ENCODE peak calls at places on chromosomes 5 and 9, in five cellular contexts. E, H, R, Q and M are unnamed samples.

GRCh38 chr9:89254773-89255125 is 56.2 kb upstream of the CKS2 start:
- DNase-seq in E (no peak), R (no peak), H (no peak), Q (no peak), M (no peak)

GRCh38 chr9:89281106-89281505 is 29.9 kb upstream of the CKS2 start:
- DNase-seq in Q (no peak), H (no peak), E (no peak), R (no peak), M (no peak)

GRCh38 chr9:83538172-83538889 is at the start of gene FRMD3:
- DNase-seq in R (no peak), Q (peak; percentile 16), H (peak; percentile 56), E (peak; percentile 29), M (peak; percentile 68)

GRCh38 chr5:27590503-27590902 is 552.1 kb upstream of the CDH9 start:
- DNase-seq in R (no peak), E (no peak), H (no peak), Q (no peak), M (no peak)

GRCh38 chr9:84438391-84438790 is 97.8 kb upstream of the SLC28A3 start:
- DNase-seq in R (no peak), E (no peak), H (no peak), Q (no peak), M (no peak)

GRCh38 chr5:1312206-1312605 is 17.3 kb upstream of the TERT start:
- DNase-seq in Q (no peak), E (no peak), R (no peak), H (no peak), M (no peak)

GRCh38 chr5:139385061-139385889 is 2.2 kb upstream of the SLC23A1 start:
- DNase-seq in E (no peak), R (no peak), Q (no peak), H (peak; percentile 35), M (no peak)

GRCh38 chr5:155978805-155979204 is 348.2 kb upstream of the SGCD start:
- DNase-seq in H (no peak), R (no peak), Q (no peak), E (no peak), M (no peak)

GRCh38 chr9:90451804-90452203 is 190.8 kb downstream of the DIRAS2 start:
- DNase-seq in R (no peak), H (no peak), Q (no peak), E (no peak), M (no peak)

GRCh38 chr9:35791321-35791921 is at the start of gene NPR2:
- DNase-seq in R (no peak), H (no peak), Q (peak; percentile 9), E (peak; percentile 39), M (no peak)

GRCh38 chr5:1280177-1281037 is 14.5 kb downstream of the TERT start:
- DNase-seq in R (no peak), E (no peak), H (no peak), Q (no peak), M (no peak)

GRCh38 chr5:71483355-71483754 is 27.9 kb downstream of the BDP1 start:
- DNase-seq in E (peak; percentile 86), R (no peak), H (peak; percentile 60), Q (peak; percentile 92), M (no peak)

GRCh38 chr5:6713274-6714181 is at the start of gene TENT4A:
- DNase-seq in H (no peak), R (peak; percentile 81), Q (no peak), E (no peak), M (no peak)

GRCh38 chr5:67093259-67093658 is 103.3 kb downstream of the CD180 start:
- DNase-seq in E (no peak), Q (no peak), H (no peak), R (no peak), M (no peak)

GRCh38 chr5:169389318-169389717 is 88.4 kb upstream of the SLIT3 start:
- DNase-seq in R (no peak), H (no peak), Q (no peak), E (no peak), M (no peak)

GRCh38 chr5:165325201-165325600 is 1819.8 kb downstream of the MAT2B start:
- DNase-seq in R (no peak), Q (peak; percentile 12), H (peak; percentile 88), E (peak; percentile 79), M (no peak)

GRCh38 chr5:159099049-159099760 is 511 bp downstream of the EBF1 start:
- DNase-seq in Q (peak; percentile 63), E (peak; percentile 57), H (peak; percentile 50), R (no peak), M (no peak)

GRCh38 chr9:130008577-130008976 is 34.4 kb downstream of the FNBP1 start:
- DNase-seq in E (no peak), H (no peak), R (no peak), Q (no peak), M (no peak)

GRCh38 chr5:61675015-61675692 is 343.1 kb downstream of the ZSWIM6 start:
- DNase-seq in Q (no peak), H (peak; percentile 18), E (no peak), R (no peak), M (peak; percentile 18)

GRCh38 chr5:96616801-96617200 is 45.4 kb upstream of the CAST start:
- DNase-seq in H (peak; percentile 71), E (no peak), R (no peak), Q (no peak), M (no peak)

GRCh38 chr5:2207966-2208544 is 325.3 kb upstream of the IRX4 start:
- DNase-seq in H (peak; percentile 8), Q (no peak), R (no peak), E (no peak), M (peak; percentile 16)

GRCh38 chr9:89149726-89150125 is 28.9 kb downstream of the SHC3 start:
- DNase-seq in Q (peak; percentile 82), E (peak; percentile 58), H (peak; percentile 65), R (no peak), M (no peak)

GRCh38 chr9:1208185-1208584 is 158.0 kb downstream of the DMRT2 start:
- DNase-seq in H (no peak), E (peak; percentile 39), R (no peak), Q (peak; percentile 60), M (no peak)

GRCh38 chr9:77922587-77922986 is 109.0 kb downstream of the GNAQ start:
- DNase-seq in H (no peak), R (no peak), E (no peak), Q (no peak), M (no peak)

GRCh38 chr9:107332883-107333282 is 49.8 kb downstream of the RAD23B start:
- DNase-seq in H (no peak), Q (no peak), R (no peak), E (no peak), M (no peak)
- H3K36me3 ChIP-seq in H (peaks cover 30% of the 10 kb centered on the region), Q (peaks cover 43% of the 10 kb centered on the region), R (peaks cover 7% of the 10 kb centered on the region), E (peaks cover 24% of the 10 kb centered on the region), M (peaks cover 90% of the 10 kb centered on the region)

GRCh38 chr5:98906756-98907355 is 22.0 kb downstream of the CHD1 start:
- DNase-seq in H (peak; percentile 37), R (no peak), E (no peak), Q (no peak), M (no peak)

GRCh38 chr5:98907951-98908350 is 20.9 kb downstream of the CHD1 start:
- DNase-seq in H (no peak), Q (no peak), R (no peak), E (no peak), M (no peak)

GRCh38 chr5:98904786-98905185 is 24.0 kb downstream of the CHD1 start:
- DNase-seq in H (peak; percentile 65), Q (peak; percentile 63), R (no peak), E (peak; percentile 15), M (no peak)

GRCh38 chr5:98909363-98909762 is 19.4 kb downstream of the CHD1 start:
- DNase-seq in E (no peak), R (no peak), H (no peak), Q (no peak), M (no peak)

GRCh38 chr5:98905857-98906688 is 22.7 kb downstream of the CHD1 start:
- DNase-seq in H (peak; percentile 32), R (no peak), Q (peak; percentile 59), E (peak; percentile 70), M (no peak)
- H3K36me3 ChIP-seq in H (peaks cover 28% of the 10 kb centered on the region), R (peaks cover under 1% of the 10 kb centered on the region), Q (peaks cover 3% of the 10 kb centered on the region), E (no peaks in the 10 kb centered on the region), M (peaks cover 34% of the 10 kb centered on the region)

DNA sequence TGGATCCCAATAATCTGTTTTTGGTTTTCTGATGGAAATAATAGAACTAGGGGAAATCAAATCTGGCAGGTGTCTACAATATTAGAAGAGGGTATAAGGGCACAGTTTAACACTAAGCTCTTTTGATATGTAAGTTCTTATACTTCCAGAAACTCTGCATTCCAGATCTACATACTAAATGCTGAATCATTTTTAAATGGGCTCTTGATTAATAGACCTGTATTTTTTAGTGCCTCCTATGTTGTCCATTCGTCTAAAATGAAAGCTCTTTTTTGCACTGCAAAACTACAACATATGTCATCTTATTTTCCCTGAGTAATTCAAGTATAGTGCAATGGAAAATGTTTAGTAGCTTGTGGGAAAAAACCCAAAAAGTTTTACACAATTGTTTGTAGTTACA is 44.2 kb downstream of the NR6A1 start:
- DNase-seq in H (no peak), E (no peak), Q (no peak), R (no peak), M (no peak)
- H3K36me3 ChIP-seq in H (no peaks in the 10 kb centered on the region), E (no peaks in the 10 kb centered on the region), Q (no peaks in the 10 kb centered on the region), R (no peaks in the 10 kb centered on the region), M (no peaks in the 10 kb centered on the region)

GRCh38 chr9:71692337-71692736 is 76.0 kb downstream of the CEMIP2 start:
- DNase-seq in E (peak; percentile 80), H (peak; percentile 56), Q (peak; percentile 58), R (no peak), M (no peak)
- H3K36me3 ChIP-seq in E (peaks cover 2% of the 10 kb centered on the region), H (peaks cover 27% of the 10 kb centered on the region), Q (peaks cover 28% of the 10 kb centered on the region), R (no peaks in the 10 kb centered on the region), M (peaks cover 82% of the 10 kb centered on the region)

DNA sequence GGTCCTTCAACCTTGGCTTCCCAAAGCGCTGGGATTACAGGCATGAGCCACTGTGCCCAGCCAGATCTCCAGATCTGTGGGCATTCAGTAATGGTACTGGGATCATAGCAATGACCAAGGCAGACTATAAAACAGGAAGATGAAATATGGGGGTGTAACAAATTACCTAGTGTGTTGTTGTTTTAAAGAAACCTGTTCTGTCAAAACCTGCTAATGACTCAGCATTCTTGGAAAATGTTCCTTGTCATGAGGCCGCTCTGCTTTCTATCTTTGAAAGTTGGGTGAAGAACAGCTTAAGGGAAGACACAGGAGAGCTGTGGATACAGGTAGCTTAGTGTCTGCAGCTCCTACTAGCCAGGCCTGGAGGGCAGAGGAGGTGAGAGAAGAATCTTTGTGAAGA is 19.4 kb downstream of the TARS1 start:
- DNase-seq in R (no peak), H (peak; percentile 74), Q (no peak), E (no peak), M (no peak)
- H3K36me3 ChIP-seq in R (peaks cover 52% of the 10 kb centered on the region), H (peaks cover 85% of the 10 kb centered on the region), Q (peaks cover 67% of the 10 kb centered on the region), E (peaks cover 32% of the 10 kb centered on the region), M (peaks cover 95% of the 10 kb centered on the region)

GRCh38 chr5:115531787-115532367 is 12.7 kb downstream of the FEM1C start:
- DNase-seq in E (no peak), R (no peak), Q (no peak), H (no peak), M (no peak)
- H3K36me3 ChIP-seq in E (no peaks in the 10 kb centered on the region), R (no peaks in the 10 kb centered on the region), Q (peaks cover 8% of the 10 kb centered on the region), H (no peaks in the 10 kb centered on the region), M (peaks cover 41% of the 10 kb centered on the region)